ENCODE peak calls at places on chromosome 19, in five cellular contexts. One of them, this sample, is unnamed. For H3K27me3, the result is how much of the 10 kb centered on the place peaks cover.

GRCh38 chr19:41030651-41031050 is 39.6 kb downstream of the CYP2B6 start:
- DNase-seq in body of pancreas: no peak
- DNase-seq in GM12878: no peak
- DNase-seq in esophagus squamous epithelium: no peak
- DNase-seq in stomach: no peak
- DNase-seq in this sample: no peak

GRCh38 chr19:16328824-16329482 is 4.3 kb downstream of the KLF2 start:
- DNase-seq in stomach: no peak
- DNase-seq in body of pancreas: no peak
- DNase-seq in esophagus squamous epithelium: no peak
- DNase-seq in GM12878: no peak
- DNase-seq in this sample: no peak

GRCh38 chr19:11087870-11088507 is 1.3 kb upstream of the LDLR start:
- DNase-seq in body of pancreas: no peak
- DNase-seq in GM12878: no peak
- DNase-seq in stomach: no peak
- DNase-seq in esophagus squamous epithelium: no peak
- DNase-seq in this sample: no peak

GRCh38 chr19:6271251-6271650 is 8.5 kb downstream of the MLLT1 start:
- DNase-seq in GM12878: no peak
- DNase-seq in stomach: no peak
- DNase-seq in esophagus squamous epithelium: no peak
- DNase-seq in body of pancreas: no peak
- DNase-seq in this sample: no peak

GRCh38 chr19:5290336-5291262 is 50.0 kb downstream of the PTPRS start:
- DNase-seq in stomach: no peak
- DNase-seq in body of pancreas: no peak
- DNase-seq in esophagus squamous epithelium: no peak
- DNase-seq in GM12878: no peak
- DNase-seq in this sample: no peak

GRCh38 chr19:8238251-8238650 is 29.1 kb downstream of the CERS4 start:
- DNase-seq in esophagus squamous epithelium: no peak
- DNase-seq in GM12878: no peak
- DNase-seq in stomach: no peak
- DNase-seq in body of pancreas: peak
- DNase-seq in this sample: no peak

GRCh38 chr19:44517146-44517545 is 12.3 kb downstream of the CEACAM20 start:
- DNase-seq in stomach: no peak
- DNase-seq in GM12878: no peak
- DNase-seq in body of pancreas: no peak
- DNase-seq in esophagus squamous epithelium: no peak
- DNase-seq in this sample: no peak

GRCh38 chr19:10871711-10872550 is 578 bp downstream of the CARM1 start:
- DNase-seq in body of pancreas: peak
- DNase-seq in esophagus squamous epithelium: no peak
- DNase-seq in stomach: peak
- DNase-seq in GM12878: no peak
- DNase-seq in this sample: peak

GRCh38 chr19:36257512-36257876 is 42.6 kb downstream of the ZNF146 start:
- DNase-seq in body of pancreas: peak
- DNase-seq in esophagus squamous epithelium: no peak
- DNase-seq in stomach: no peak
- DNase-seq in GM12878: no peak
- DNase-seq in this sample: no peak

GRCh38 chr19:34962281-34962944 is 1.6 kb downstream of the ZNF792 start:
- DNase-seq in stomach: no peak
- DNase-seq in body of pancreas: peak
- DNase-seq in GM12878: no peak
- DNase-seq in esophagus squamous epithelium: no peak
- DNase-seq in this sample: no peak

GRCh38 chr19:35739275-35740107 is 2.8 kb downstream of the IGFLR1 start:
- DNase-seq in esophagus squamous epithelium: no peak
- DNase-seq in stomach: no peak
- DNase-seq in body of pancreas: no peak
- DNase-seq in GM12878: no peak
- DNase-seq in this sample: no peak

GRCh38 chr19:10797541-10798256 is 38.3 kb downstream of the TMED1 start:
- DNase-seq in GM12878: peak
- DNase-seq in esophagus squamous epithelium: no peak
- DNase-seq in body of pancreas: no peak
- DNase-seq in stomach: no peak
- DNase-seq in this sample: no peak

GRCh38 chr19:5960005-5961001 is 17.6 kb downstream of the RANBP3 start:
- DNase-seq in GM12878: no peak
- DNase-seq in body of pancreas: peak
- DNase-seq in esophagus squamous epithelium: no peak
- DNase-seq in stomach: no peak
- DNase-seq in this sample: no peak

GRCh38 chr19:43425567-43426392 is 11.1 kb downstream of the TEX101 start:
- DNase-seq in esophagus squamous epithelium: no peak
- DNase-seq in stomach: peak
- DNase-seq in body of pancreas: peak
- DNase-seq in GM12878: no peak
- DNase-seq in this sample: no peak

GRCh38 chr19:36149673-36150406 is 2.4 kb downstream of the COX7A1 start:
- DNase-seq in body of pancreas: no peak
- DNase-seq in stomach: no peak
- DNase-seq in esophagus squamous epithelium: no peak
- DNase-seq in GM12878: no peak
- DNase-seq in this sample: peak

GRCh38 chr19:8580710-8581281 is 3.6 kb upstream of the MYO1F start:
- DNase-seq in body of pancreas: peak
- DNase-seq in esophagus squamous epithelium: no peak
- DNase-seq in GM12878: no peak
- DNase-seq in stomach: peak
- DNase-seq in this sample: peak

GRCh38 chr19:17035842-17036424 is 9.3 kb upstream of the CPAMD8 start:
- DNase-seq in esophagus squamous epithelium: no peak
- DNase-seq in stomach: peak
- DNase-seq in body of pancreas: peak
- DNase-seq in GM12878: no peak
- DNase-seq in this sample: no peak

GRCh38 chr19:42129399-42130253 is 2.6 kb downstream of the POU2F2 start:
- DNase-seq in GM12878: peak
- DNase-seq in esophagus squamous epithelium: no peak
- DNase-seq in stomach: peak
- DNase-seq in body of pancreas: peak
- DNase-seq in this sample: no peak

GRCh38 chr19:40717325-40717879 is 490 bp downstream of the ITPKC start:
- DNase-seq in GM12878: no peak
- DNase-seq in esophagus squamous epithelium: no peak
- DNase-seq in body of pancreas: peak
- DNase-seq in stomach: no peak
- DNase-seq in this sample: peak

GRCh38 chr19:46353730-46354528 is 7.0 kb downstream of the PPP5C start:
- DNase-seq in GM12878: no peak
- DNase-seq in esophagus squamous epithelium: no peak
- DNase-seq in body of pancreas: no peak
- DNase-seq in stomach: peak
- DNase-seq in this sample: no peak

GRCh38 chr19:12937243-12938053 is 961 bp upstream of the CALR start:
- DNase-seq in body of pancreas: peak
- DNase-seq in esophagus squamous epithelium: no peak
- DNase-seq in stomach: peak
- DNase-seq in GM12878: no peak
- DNase-seq in this sample: no peak

GRCh38 chr19:22600690-22601648 is 33.2 kb upstream of the ZNF492 start:
- DNase-seq in body of pancreas: no peak
- DNase-seq in stomach: no peak
- DNase-seq in GM12878: no peak
- DNase-seq in esophagus squamous epithelium: no peak
- DNase-seq in this sample: no peak

GRCh38 chr19:41407271-41407670 is 9.7 kb downstream of the BCKDHA start:
- DNase-seq in esophagus squamous epithelium: no peak
- DNase-seq in stomach: no peak
- DNase-seq in body of pancreas: peak
- DNase-seq in GM12878: no peak
- DNase-seq in this sample: no peak

GRCh38 chr19:6012416-6013170 is 34.7 kb upstream of the RANBP3 start:
- DNase-seq in esophagus squamous epithelium: no peak
- DNase-seq in stomach: no peak
- DNase-seq in GM12878: no peak
- DNase-seq in body of pancreas: no peak
- DNase-seq in this sample: no peak

GRCh38 chr19:45040059-45040767 is 1.4 kb downstream of the CLASRP start:
- DNase-seq in esophagus squamous epithelium: no peak
- DNase-seq in stomach: no peak
- DNase-seq in body of pancreas: peak
- DNase-seq in GM12878: no peak
- DNase-seq in this sample: no peak

GRCh38 chr19:52188822-52189744 is 769 bp upstream of the PPP2R1A start:
- DNase-seq in esophagus squamous epithelium: peak
- DNase-seq in body of pancreas: no peak
- DNase-seq in stomach: no peak
- DNase-seq in GM12878: no peak
- DNase-seq in this sample: no peak

GRCh38 chr19:48481846-48482639 is 12.9 kb downstream of the CYTH2 start:
- DNase-seq in GM12878: no peak
- DNase-seq in body of pancreas: no peak
- DNase-seq in stomach: no peak
- DNase-seq in esophagus squamous epithelium: no peak
- DNase-seq in this sample: no peak
- TF ChIP-seq POLR2A in GM12878: no peak
- TF ChIP-seq POLR2A in body of pancreas: no peak
- TF ChIP-seq POLR2A in stomach: no peak
- TF ChIP-seq POLR2A in esophagus squamous epithelium: no peak
- TF ChIP-seq POLR2A in this sample: no peak

GRCh38 chr19:308471-309205 is 17.4 kb upstream of the PLPP2 start:
- DNase-seq in stomach: peak
- DNase-seq in GM12878: no peak
- DNase-seq in esophagus squamous epithelium: no peak
- DNase-seq in body of pancreas: no peak
- DNase-seq in this sample: no peak

GRCh38 chr19:311813-312261 is 20.6 kb upstream of the PLPP2 start:
- DNase-seq in GM12878: no peak
- DNase-seq in stomach: peak
- DNase-seq in esophagus squamous epithelium: no peak
- DNase-seq in body of pancreas: no peak
- DNase-seq in this sample: no peak

GRCh38 chr19:309206-309565 is 18.0 kb upstream of the PLPP2 start:
- DNase-seq in stomach: peak
- DNase-seq in GM12878: no peak
- DNase-seq in esophagus squamous epithelium: no peak
- DNase-seq in body of pancreas: no peak
- DNase-seq in this sample: no peak

GRCh38 chr19:310141-310651 is 19.0 kb upstream of the PLPP2 start:
- DNase-seq in esophagus squamous epithelium: no peak
- DNase-seq in stomach: peak
- DNase-seq in GM12878: no peak
- DNase-seq in body of pancreas: peak
- DNase-seq in this sample: no peak

GRCh38 chr19:310781-311496 is 19.7 kb upstream of the PLPP2 start:
- DNase-seq in esophagus squamous epithelium: no peak
- DNase-seq in body of pancreas: no peak
- DNase-seq in stomach: peak
- DNase-seq in GM12878: no peak
- DNase-seq in this sample: no peak
- H3K27ac ChIP-seq in esophagus squamous epithelium: peak
- H3K27ac ChIP-seq in body of pancreas: no peak
- H3K27ac ChIP-seq in stomach: peak
- H3K27ac ChIP-seq in GM12878: no peak
- H3K27ac ChIP-seq in this sample: peak

GRCh38 chr19:33546656-33547055 is 25.1 kb upstream of the PEPD start:
- DNase-seq in esophagus squamous epithelium: no peak
- DNase-seq in stomach: no peak
- DNase-seq in body of pancreas: no peak
- DNase-seq in GM12878: no peak
- DNase-seq in this sample: no peak
- H3K27me3 ChIP-seq in esophagus squamous epithelium: under half
- H3K27me3 ChIP-seq in stomach: under half
- H3K27me3 ChIP-seq in body of pancreas: under half
- H3K27me3 ChIP-seq in GM12878: under half
- H3K27me3 ChIP-seq in this sample: under half

DNA sequence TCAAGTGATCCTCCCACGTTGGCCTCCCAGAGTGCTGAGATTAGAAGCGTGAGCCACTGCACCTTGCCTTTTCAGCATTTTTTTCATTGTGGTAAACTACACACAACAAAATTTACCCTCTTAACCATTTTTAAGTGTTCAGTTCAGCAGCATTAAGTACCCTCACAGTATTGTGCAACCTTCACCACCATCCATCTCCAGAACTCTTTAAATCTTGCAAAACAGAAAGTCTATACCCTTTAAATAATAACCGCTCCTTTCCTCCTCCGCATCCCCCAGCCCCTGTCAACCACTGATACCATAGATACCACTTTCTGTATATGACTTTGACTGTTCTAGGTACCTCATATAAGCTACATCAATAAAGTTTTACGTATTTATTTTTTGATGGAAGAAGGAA is 20.8 kb upstream of the CASP14 start:
- DNase-seq in stomach: no peak
- DNase-seq in body of pancreas: no peak
- DNase-seq in esophagus squamous epithelium: no peak
- DNase-seq in GM12878: no peak
- DNase-seq in this sample: no peak
- TF ChIP-seq POLR2A in stomach: no peak
- TF ChIP-seq POLR2A in body of pancreas: no peak
- TF ChIP-seq POLR2A in esophagus squamous epithelium: no peak
- TF ChIP-seq POLR2A in GM12878: no peak
- TF ChIP-seq POLR2A in this sample: no peak

GRCh38 chr19:3407556-3408516 is 41.5 kb downstream of the NFIC start:
- DNase-seq in esophagus squamous epithelium: no peak
- DNase-seq in body of pancreas: peak
- DNase-seq in stomach: peak
- DNase-seq in GM12878: no peak
- DNase-seq in this sample: peak

GRCh38 chr19:3408996-3409345 is 42.6 kb downstream of the NFIC start:
- DNase-seq in GM12878: no peak
- DNase-seq in body of pancreas: no peak
- DNase-seq in esophagus squamous epithelium: no peak
- DNase-seq in stomach: no peak
- DNase-seq in this sample: no peak

GRCh38 chr19:3412066-3412465 is 45.7 kb downstream of the NFIC start:
- DNase-seq in GM12878: no peak
- DNase-seq in body of pancreas: no peak
- DNase-seq in esophagus squamous epithelium: no peak
- DNase-seq in stomach: no peak
- DNase-seq in this sample: no peak

GRCh38 chr19:3411636-3412035 is 45.3 kb downstream of the NFIC start:
- DNase-seq in body of pancreas: peak
- DNase-seq in esophagus squamous epithelium: no peak
- DNase-seq in GM12878: no peak
- DNase-seq in stomach: peak
- DNase-seq in this sample: peak

GRCh38 chr19:3409346-3410064 is 43.1 kb downstream of the NFIC start:
- DNase-seq in esophagus squamous epithelium: no peak
- DNase-seq in body of pancreas: peak
- DNase-seq in stomach: peak
- DNase-seq in GM12878: no peak
- DNase-seq in this sample: peak
- H3K27ac ChIP-seq in esophagus squamous epithelium: peak
- H3K27ac ChIP-seq in body of pancreas: peak
- H3K27ac ChIP-seq in stomach: peak
- H3K27ac ChIP-seq in GM12878: no peak
- H3K27ac ChIP-seq in this sample: peak

This sample was measured in gastrocnemius medialis.